ENCODE peak calls at places on chromosomes 1 and 21, in ten cellular contexts. F is keratinocyte; X is cardiac muscle cell; G is glutamatergic neuron; N is HFF-Myc; Y is foreskin fibroblast; Q is OCI-LY7; D is A549; S is LNCaP clone FGC; C is CD4-positive, alpha-beta T cell. R is an unnamed sample.

GRCh38 chr1:220368352-220369265 is 96.4 kb upstream of the RAB3GAP2 start:
- DNase-seq in F (no peak), X (no peak), G (no peak), N (peak; percentile 36), Y (no peak), Q (no peak), D (no peak), S (no peak), C (no peak), R (peak; percentile 56)

GRCh38 chr1:10626011-10626731 is 151.4 kb downstream of the PEX14 start:
- DNase-seq in F (no peak), X (no peak), G (no peak), N (peak; percentile 22), Y (no peak), Q (no peak), D (no peak), S (no peak), C (no peak), R (no peak)

GRCh38 chr1:78146137-78146822 is 100.5 kb downstream of the GIPC2 start:
- DNase-seq in F (no peak), X (no peak), G (no peak), N (no peak), Y (no peak), Q (no peak), D (no peak), S (peak; percentile 46), C (no peak), R (no peak)

GRCh38 chr1:201888282-201889033 is at the start of gene SHISA4:
- DNase-seq in F (no peak), X (peak; percentile 54), G (peak; percentile 28), N (no peak), Y (peak; percentile 80), Q (no peak), D (peak; percentile 86), S (peak; percentile 59), C (no peak), R (peak; percentile 85)

GRCh38 chr21:41230530-41230929 is 62.6 kb downstream of the BACE2 start:
- DNase-seq in F (no peak), X (no peak), G (no peak), N (no peak), Y (no peak), Q (no peak), D (no peak), S (no peak), C (no peak), R (no peak)

GRCh38 chr21:17044696-17045095 is 468.1 kb upstream of the CXADR start:
- DNase-seq in F (no peak), X (no peak), G (no peak), N (no peak), Y (no peak), Q (no peak), D (no peak), S (no peak), C (no peak), R (no peak)

GRCh38 chr1:226633541-226634155 is 85.1 kb downstream of the STUM start:
- DNase-seq in F (no peak), X (no peak), G (no peak), N (no peak), Y (no peak), Q (no peak), D (no peak), S (no peak), C (no peak), R (no peak)

GRCh38 chr1:110457206-110457605 is 6.3 kb downstream of the PROK1 start:
- DNase-seq in F (no peak), X (no peak), G (no peak), N (no peak), Y (no peak), Q (no peak), D (no peak), S (no peak), C (no peak), R (no peak)

GRCh38 chr1:66705100-66705499 is 47.2 kb upstream of the DYNLT5 start:
- DNase-seq in F (no peak), X (no peak), G (no peak), N (no peak), Y (peak; percentile 45), Q (no peak), D (no peak), S (peak; percentile 56), C (no peak), R (no peak)

GRCh38 chr21:38802050-38803026 is 3.4 kb upstream of the ETS2 start:
- DNase-seq in F (no peak), X (no peak), G (no peak), N (no peak), Y (no peak), Q (no peak), D (peak; percentile 69), S (no peak), C (no peak), R (no peak)

GRCh38 chr21:44283953-44284352 is 1.7 kb upstream of the AIRE start:
- DNase-seq in F (no peak), X (no peak), G (peak; percentile 18), N (no peak), Y (no peak), Q (no peak), D (no peak), S (no peak), C (no peak), R (no peak)
- TF ChIP-seq CTCF in F (no peak), X (no peak), G (no peak), N (no peak), Y (no peak), Q (no peak), D (no peak), S (no peak), C (no peak), R (no peak)

GRCh38 chr1:25559996-25560395 is 16.6 kb downstream of the LDLRAP1 start:
- DNase-seq in F (no peak), X (no peak), G (no peak), N (no peak), Y (no peak), Q (peak; percentile 71), D (no peak), S (no peak), C (no peak), R (no peak)

GRCh38 chr1:25562928-25563283 is 19.5 kb downstream of the LDLRAP1 start:
- DNase-seq in F (no peak), X (no peak), G (no peak), N (no peak), Y (no peak), Q (no peak), D (no peak), S (no peak), C (no peak), R (no peak)

GRCh38 chr1:25562101-25562927 is 18.9 kb downstream of the LDLRAP1 start:
- DNase-seq in F (no peak), X (no peak), G (no peak), N (no peak), Y (no peak), Q (peak; percentile 98), D (no peak), S (no peak), C (peak; percentile 84), R (no peak)

GRCh38 chr1:25560788-25561187 is 17.4 kb downstream of the LDLRAP1 start:
- DNase-seq in F (no peak), X (no peak), G (no peak), N (no peak), Y (no peak), Q (no peak), D (no peak), S (no peak), C (no peak), R (no peak)

DNA sequence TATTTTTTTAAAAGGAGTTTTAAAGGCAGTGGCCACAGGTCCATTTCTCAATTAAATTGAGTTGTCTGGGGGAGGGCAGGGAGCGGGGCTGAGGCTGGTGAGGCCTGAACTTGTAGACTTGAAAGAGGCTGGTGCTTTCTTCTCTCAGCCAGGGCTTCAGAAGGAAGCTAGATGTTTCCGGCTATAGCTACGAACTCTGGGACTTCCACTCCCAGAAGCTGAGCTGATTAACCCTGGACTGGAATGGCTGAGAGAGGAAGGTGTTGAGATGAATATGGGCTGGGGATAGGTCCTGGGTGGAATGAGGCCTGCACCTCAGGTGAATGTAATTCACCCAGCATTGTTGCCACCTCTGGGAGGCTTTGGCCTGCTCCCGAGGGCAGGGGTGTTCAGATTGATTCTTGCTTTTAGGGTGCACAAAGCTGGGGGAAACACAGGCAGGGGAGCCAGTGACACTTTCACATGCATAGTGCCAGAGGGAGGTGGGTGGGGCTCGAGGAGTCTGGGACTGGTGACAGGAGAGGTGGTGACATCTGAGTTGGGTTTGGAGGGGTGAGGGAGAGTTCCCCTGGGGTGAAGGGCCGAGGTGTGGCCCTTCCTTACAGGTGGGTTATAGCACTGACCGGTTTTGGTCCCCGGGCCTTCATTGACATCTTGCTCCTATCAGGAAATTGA is 18.2 kb downstream of the LDLRAP1 start:
- DNase-seq in F (no peak), X (no peak), G (no peak), N (no peak), Y (no peak), Q (peak; percentile 21), D (no peak), S (no peak), C (no peak), R (no peak)
- TF ChIP-seq CTCF in F (no peak), X (no peak), G (no peak), N (no peak), Y (no peak), Q (no peak), D (no peak), S (no peak), C (no peak), R (no peak)

DNA sequence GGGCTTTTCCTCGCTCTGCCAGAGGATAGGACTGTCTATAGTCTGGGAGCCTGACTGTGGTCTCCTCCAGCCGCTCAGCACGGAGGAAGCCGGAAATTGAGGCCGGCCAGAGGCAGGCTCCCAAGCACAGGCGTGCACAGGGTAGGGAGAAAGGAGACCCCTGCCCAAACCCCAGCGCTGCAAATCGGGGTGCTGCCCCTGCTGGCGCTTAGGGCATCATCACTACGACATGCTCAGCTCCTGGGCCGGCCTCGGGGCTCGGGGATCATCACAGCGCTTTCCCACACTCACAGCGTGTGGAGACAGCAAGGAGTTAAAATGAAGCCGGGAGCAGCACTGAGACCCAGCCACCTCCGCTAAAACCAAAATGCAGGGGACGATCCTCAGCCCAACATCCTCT is 62.8 kb upstream of the ARHGEF16 start:
- DNase-seq in F (no peak), X (peak; percentile 26), G (no peak), N (no peak), Y (no peak), Q (no peak), D (no peak), S (no peak), C (no peak), R (no peak)
- TF ChIP-seq CTCF in F (no peak), X (no peak), G (no peak), N (no peak), Y (no peak), Q (no peak), D (no peak), S (no peak), C (no peak), R (no peak)

DNA sequence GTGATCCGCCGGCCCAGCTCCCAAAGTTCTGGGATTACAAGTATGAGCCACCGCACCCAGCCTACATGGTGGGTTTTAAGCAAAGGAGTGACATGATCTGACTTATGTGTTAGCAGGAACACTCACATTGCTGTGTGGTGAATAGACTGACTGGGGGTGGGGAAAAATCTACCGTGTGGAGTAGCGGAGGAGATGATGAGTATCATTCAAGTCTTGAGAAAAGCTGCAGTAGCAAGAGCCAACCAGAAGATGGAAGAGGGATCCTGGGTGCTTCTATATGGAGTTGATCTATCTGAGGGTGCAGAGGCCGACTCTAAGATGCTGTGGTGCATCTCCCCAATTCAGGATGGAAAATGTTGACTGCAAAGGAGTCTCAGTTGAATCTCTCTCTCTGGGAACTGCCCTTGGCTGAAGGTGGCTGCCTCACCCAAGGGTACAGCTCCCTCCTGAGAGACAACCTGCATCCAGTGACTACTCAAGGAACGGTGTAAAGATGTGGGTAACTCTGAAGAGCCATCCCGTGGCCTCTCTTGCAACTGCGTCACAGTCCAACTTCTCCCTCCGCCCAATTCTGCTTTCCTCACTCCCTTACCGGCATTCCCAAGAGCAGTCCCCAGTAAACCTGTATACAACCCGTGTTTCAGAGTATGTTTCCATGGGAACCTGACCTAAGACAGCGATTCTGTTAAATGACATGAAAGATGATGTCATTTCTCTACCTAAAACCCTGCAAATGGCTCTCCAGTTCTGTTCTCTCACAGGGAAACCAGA is 7.4 kb upstream of the B3GALNT2 start:
- DNase-seq in F (no peak), X (peak; percentile 5), G (no peak), N (no peak), Y (no peak), Q (no peak), D (no peak), S (no peak), C (no peak), R (peak; percentile 12)
- TF ChIP-seq CTCF in F (peak; percentile 6), X (peak; percentile 3), G (no peak), N (no peak), Y (no peak), Q (no peak), D (no peak), S (no peak), C (no peak), R (no peak)

R was measured in Calu3.